ENCODE peak calls at places on chromosomes 4 and X, in four cellular contexts. M is spleen, C is tibial nerve, Y is HCT116. L is an unnamed sample.

GRCh38 chrX:15430584-15430983 is 46.4 kb upstream of the VEGFD start:
- DNase-seq in C (no peak), M (no peak), Y (no peak), L (no peak)

GRCh38 chr4:175616287-175616686 is 195.8 kb downstream of the GPM6A start:
- DNase-seq in Y (no peak), C (no peak), M (no peak), L (no peak)

GRCh38 chrX:123184858-123185251 is 777 bp downstream of the GRIA3 start:
- DNase-seq in Y (no peak), C (no peak), M (no peak), L (no peak)

GRCh38 chr4:110808371-110808878 is 185.5 kb upstream of the PITX2 start:
- DNase-seq in C (no peak), M (no peak), Y (no peak), L (no peak)

GRCh38 chrX:114626323-114626722 is 42.4 kb downstream of the HTR2C start:
- DNase-seq in C (no peak), Y (no peak), M (no peak), L (no peak)

GRCh38 chr4:37561803-37562207 is 124.4 kb downstream of the RELL1 start:
- DNase-seq in Y (no peak), C (no peak), M (no peak), L (no peak)

GRCh38 chr4:56049428-56050212 is 100.9 kb downstream of the CEP135 start:
- DNase-seq in Y (peak; percentile 19), C (no peak), M (peak; percentile 78), L (no peak)

GRCh38 chr4:111400736-111401135 is 744.5 kb upstream of the FAM241A start:
- DNase-seq in Y (no peak), M (no peak), C (no peak), L (no peak)

GRCh38 chr4:162838671-162839070 is 328.0 kb downstream of the NAF1 start:
- DNase-seq in C (no peak), Y (no peak), M (no peak), L (no peak)

GRCh38 chrX:75156537-75156945 is 458 bp upstream of the ABCB7 start:
- DNase-seq in M (no peak), Y (no peak), C (no peak), L (no peak)

GRCh38 chrX:12996934-12997435 is 22.1 kb downstream of the TMSB4X start:
- DNase-seq in Y (no peak), M (no peak), C (no peak), L (no peak)

GRCh38 chrX:154804957-154805695 is at the start of gene MPP1:
- DNase-seq in Y (peak; percentile 32), C (peak; percentile 43), M (peak; percentile 93), L (peak; percentile 65)

GRCh38 chr4:6953751-6954380 is 44.2 kb downstream of the TBC1D14 start:
- DNase-seq in C (peak; percentile 42), Y (peak; percentile 54), M (peak; percentile 80), L (peak; percentile 40)

GRCh38 chrX:111460612-111461011 is 48.6 kb upstream of the DCX start:
- DNase-seq in C (no peak), M (no peak), Y (no peak), L (no peak)

GRCh38 chr4:4734425-4734824 is 125.0 kb upstream of the MSX1 start:
- DNase-seq in C (no peak), M (no peak), Y (no peak), L (no peak)

GRCh38 chrX:43121637-43122036 is 343.7 kb upstream of the PPP1R2C start:
- DNase-seq in Y (no peak), C (no peak), M (no peak), L (no peak)
- TF ChIP-seq POLR2A in Y (no peak), C (no peak), M (no peak), L (no peak)

DNA sequence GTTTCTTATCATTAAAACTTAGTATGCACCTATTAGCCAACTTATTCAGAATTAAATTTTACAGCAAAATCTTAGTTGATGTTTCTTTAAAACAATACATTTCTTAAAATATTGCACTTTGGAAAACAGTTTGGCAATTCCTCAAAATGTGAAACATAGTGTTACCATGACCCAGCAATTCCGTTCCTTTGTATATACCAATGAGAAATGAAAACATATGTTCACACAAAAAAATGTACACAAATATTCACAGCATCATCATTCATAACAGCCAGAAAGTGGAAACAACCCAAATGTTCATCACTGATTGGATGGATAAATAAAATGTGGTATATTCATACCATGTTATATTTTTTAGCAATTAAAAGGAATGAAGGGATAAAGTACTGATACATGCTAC is 50.2 kb downstream of the WDR44 start:
- DNase-seq in M (no peak), C (no peak), Y (no peak), L (no peak)
- TF ChIP-seq POLR2A in M (no peak), C (no peak), Y (no peak), L (no peak)

DNA sequence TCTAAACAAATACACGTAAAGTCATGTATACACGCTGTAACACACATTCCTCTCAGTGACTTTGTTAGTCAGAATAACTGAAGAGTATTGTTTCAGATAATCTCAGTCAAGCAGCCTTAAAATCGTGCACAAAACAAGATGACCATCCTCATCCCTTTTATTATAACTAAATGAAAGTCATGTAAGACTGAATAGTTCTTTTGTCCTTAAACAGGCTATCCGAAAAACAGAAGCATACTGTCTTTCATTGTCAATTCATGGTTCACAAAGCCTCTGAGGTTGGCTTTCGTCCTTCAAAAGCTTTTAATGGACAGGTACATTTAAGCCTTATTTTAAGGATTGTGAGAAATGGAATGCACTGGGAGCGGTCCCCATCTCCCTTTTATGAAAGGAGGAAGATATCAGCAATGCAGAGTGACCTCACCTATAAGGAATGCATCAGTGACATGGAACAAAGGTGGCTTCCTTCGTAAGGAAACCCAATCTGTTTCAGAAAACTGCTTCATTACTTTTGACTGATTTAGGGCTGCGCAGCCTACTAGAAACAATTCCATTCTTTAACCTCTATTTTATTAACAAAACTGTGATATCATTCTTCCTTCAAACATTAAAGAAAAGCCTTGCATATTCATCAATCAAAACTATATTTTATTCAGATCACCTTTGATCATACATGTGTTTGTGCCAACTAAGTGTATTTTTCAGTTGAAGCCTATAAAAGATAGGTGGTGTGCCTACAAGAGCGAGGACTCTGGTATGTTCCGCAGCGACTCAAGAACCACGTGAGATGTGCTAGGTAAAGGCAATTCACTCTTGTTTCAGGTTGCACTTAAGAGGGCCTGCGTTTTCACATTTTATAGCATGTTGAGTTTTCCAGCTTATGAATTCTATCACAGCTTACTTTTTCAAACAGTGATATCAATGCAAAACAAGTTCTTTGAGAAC is 19.2 kb downstream of the SH3RF1 start:
- DNase-seq in Y (peak; percentile 89), C (no peak), M (no peak), L (no peak)
- TF ChIP-seq POLR2A in Y (no peak), C (no peak), M (no peak), L (no peak)

GRCh38 chrX:141175786-141176185 is 1.1 kb downstream of the LDOC1 start:
- DNase-seq in C (no peak), M (no peak), Y (no peak), L (no peak)

GRCh38 chrX:141180851-141181250 is 3.9 kb upstream of the LDOC1 start:
- DNase-seq in Y (no peak), C (no peak), M (no peak), L (no peak)

DNA sequence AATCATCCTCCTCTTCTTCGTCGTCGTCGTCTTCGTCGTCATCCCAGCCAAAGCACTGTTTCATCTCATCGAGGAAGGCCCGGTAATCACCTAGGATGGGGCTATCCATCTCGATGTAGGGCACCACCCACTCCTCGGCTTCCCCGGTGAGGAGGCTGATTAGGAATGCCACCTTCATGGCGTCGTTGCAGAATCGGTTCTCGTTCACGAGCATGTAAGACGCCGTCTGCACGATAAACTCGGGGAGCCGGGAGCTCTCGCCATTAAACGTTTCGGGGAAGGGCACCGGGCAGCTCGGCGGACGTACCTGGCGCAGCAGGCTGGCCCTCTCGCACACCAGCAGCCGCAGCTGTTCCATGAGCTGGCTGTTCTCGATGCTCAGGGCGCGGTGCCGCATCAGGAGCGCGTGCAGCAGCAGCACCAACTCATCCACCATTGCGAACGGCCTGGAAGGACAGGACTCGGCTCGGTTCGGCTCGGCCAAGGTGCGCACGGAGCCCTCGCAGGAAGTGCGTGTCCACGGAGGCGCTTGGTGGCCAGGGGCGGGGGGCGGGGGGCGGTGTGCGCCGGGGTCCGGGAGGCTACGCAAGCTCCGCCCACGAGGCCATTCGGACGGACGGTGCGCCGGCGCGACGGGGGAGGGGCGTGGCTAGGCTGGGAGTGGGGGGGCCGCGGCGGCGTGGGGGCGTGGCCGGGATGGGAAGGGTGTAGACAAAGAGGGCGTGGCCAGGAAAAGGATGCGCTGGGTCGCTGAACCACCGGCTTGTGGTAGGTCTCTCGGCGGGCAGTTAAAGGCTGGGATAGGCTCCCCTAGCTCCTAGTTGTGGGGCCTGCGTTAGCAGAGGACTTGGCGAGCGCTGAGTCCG is at the start of gene LDOC1:
- DNase-seq in C (peak; percentile 55), M (peak; percentile 89), Y (no peak), L (peak; percentile 66)
- TF ChIP-seq POLR2A in C (no peak), M (no peak), Y (no peak), L (peak; percentile 56)

DNA sequence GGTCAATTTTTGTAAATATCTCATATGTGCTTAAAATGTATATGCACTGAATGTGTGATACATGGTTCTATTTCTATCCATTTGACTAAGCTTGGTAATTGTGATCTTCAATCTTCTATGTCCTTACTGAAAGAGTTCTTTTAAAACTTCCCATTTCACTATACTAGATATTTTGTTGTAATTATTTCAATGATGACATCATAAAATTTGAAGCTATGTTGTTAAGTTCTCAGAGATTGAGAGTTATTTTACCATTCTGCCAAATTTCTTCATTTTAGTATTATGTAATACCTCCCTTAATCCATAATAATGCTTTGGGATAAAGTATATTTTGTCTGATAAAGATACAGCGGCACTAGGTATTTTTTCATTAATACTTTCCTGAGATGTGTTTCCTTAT is 1307.3 kb downstream of the RPA4 start:
- DNase-seq in M (no peak), C (no peak), Y (no peak), L (no peak)
- TF ChIP-seq POLR2A in M (no peak), C (no peak), Y (no peak), L (no peak)